ENCODE peak calls at places on chromosome X, in seven cellular contexts. Y, X, N, P, M, R and Q are unnamed samples. For H3K4me1, the result is how much of the 10 kb centered on the place peaks cover.

GRCh38 chrX:119228506-119229290 is 7.4 kb upstream of the PGRMC1 start:
- DNase-seq in Y (peak), X (peak), N (no peak), P (no peak), M (no peak), R (no peak), Q (no peak)

GRCh38 chrX:107506596-107507031 is 57.2 kb downstream of the FRMPD3 start:
- DNase-seq in Y (no peak), X (no peak), N (no peak), P (no peak), M (no peak), R (peak), Q (no peak)

GRCh38 chrX:69158166-69159040 is 6.8 kb downstream of the PJA1 start:
- DNase-seq in Y (peak), X (peak), N (peak), P (peak), M (peak), R (peak), Q (peak)

GRCh38 chrX:31223817-31224216 is 152.0 kb upstream of the FTHL17 start:
- DNase-seq in Y (no peak), X (peak), N (peak), P (no peak), M (no peak), R (no peak), Q (no peak)

GRCh38 chrX:136031626-136032025 is 46.4 kb downstream of the SLC9A6 start:
- DNase-seq in Y (no peak), X (no peak), N (no peak), P (no peak), M (no peak), R (no peak), Q (no peak)

GRCh38 chrX:7091923-7092322 is 55.6 kb upstream of the STS start:
- DNase-seq in Y (no peak), X (no peak), N (no peak), P (no peak), M (no peak), R (no peak), Q (no peak)

GRCh38 chrX:74382613-74383012 is 38.7 kb upstream of the SLC16A2 start:
- DNase-seq in Y (peak), X (peak), N (peak), P (peak), M (peak), R (peak), Q (peak)

GRCh38 chrX:8815460-8816065 is 14.4 kb upstream of the FAM9A start:
- DNase-seq in Y (peak), X (peak), N (peak), P (peak), M (peak), R (peak), Q (peak)

GRCh38 chrX:9529223-9529622 is 64.4 kb downstream of the TBL1X start:
- DNase-seq in Y (no peak), X (no peak), N (no peak), P (no peak), M (no peak), R (no peak), Q (no peak)

GRCh38 chrX:16445166-16445752 is 204.7 kb upstream of the S100G start:
- DNase-seq in Y (peak), X (peak), N (peak), P (peak), M (peak), R (peak), Q (peak)

GRCh38 chrX:8755116-8755515 is 23.2 kb upstream of the ANOS1 start:
- DNase-seq in Y (peak), X (no peak), N (peak), P (no peak), M (no peak), R (no peak), Q (no peak)

GRCh38 chrX:1468250-1468772 is 15.6 kb upstream of the ASMTL start:
- DNase-seq in Y (peak), X (no peak), N (peak), P (peak), M (no peak), R (no peak), Q (no peak)

GRCh38 chrX:154793084-154793483 is 12.2 kb downstream of the MPP1 start:
- DNase-seq in Y (peak), X (no peak), N (no peak), P (no peak), M (no peak), R (no peak), Q (no peak)

GRCh38 chrX:119541188-119541587 is 24.0 kb downstream of the STEEP1 start:
- DNase-seq in Y (peak), X (peak), N (no peak), P (no peak), M (no peak), R (no peak), Q (no peak)

GRCh38 chrX:8845060-8845459 is 43.9 kb upstream of the FAM9A start:
- DNase-seq in Y (peak), X (no peak), N (no peak), P (no peak), M (no peak), R (no peak), Q (no peak)

GRCh38 chrX:140817943-140818342 is 108.4 kb downstream of the LINC00632 start:
- DNase-seq in Y (peak), X (peak), N (peak), P (no peak), M (peak), R (peak), Q (peak)

GRCh38 chrX:31931225-31931624 is 859.4 kb upstream of the FTHL17 start:
- DNase-seq in Y (no peak), X (no peak), N (no peak), P (no peak), M (no peak), R (no peak), Q (no peak)

GRCh38 chrX:154351183-154352011 is 23.0 kb downstream of the FLNA start:
- DNase-seq in Y (peak), X (no peak), N (no peak), P (no peak), M (no peak), R (no peak), Q (peak)

GRCh38 chrX:37701588-37701987 is 16.0 kb downstream of the XK start:
- DNase-seq in Y (no peak), X (no peak), N (no peak), P (no peak), M (no peak), R (no peak), Q (peak)

GRCh38 chrX:64698317-64698716 is 277.9 kb downstream of the ZC4H2 start:
- DNase-seq in Y (no peak), X (no peak), N (no peak), P (no peak), M (no peak), R (no peak), Q (no peak)

GRCh38 chrX:150935466-150935865 is 37.0 kb upstream of the CD99L2 start:
- DNase-seq in Y (peak), X (no peak), N (no peak), P (no peak), M (no peak), R (no peak), Q (no peak)

GRCh38 chrX:53332204-53332603 is 50.8 kb upstream of the IQSEC2 start:
- DNase-seq in Y (no peak), X (no peak), N (no peak), P (no peak), M (no peak), R (no peak), Q (no peak)

GRCh38 chrX:54495814-54496516 is at the start of gene FGD1:
- DNase-seq in Y (peak), X (peak), N (peak), P (peak), M (peak), R (peak), Q (peak)

GRCh38 chrX:151988706-151989299 is 14.3 kb upstream of the GABRE start:
- DNase-seq in Y (no peak), X (no peak), N (no peak), P (no peak), M (no peak), R (no peak), Q (no peak)

GRCh38 chrX:17520206-17520605 is 145.2 kb downstream of the NHS start:
- DNase-seq in Y (no peak), X (no peak), N (no peak), P (no peak), M (peak), R (no peak), Q (no peak)

GRCh38 chrX:46965125-46965758 is 53.0 kb downstream of the JADE3 start:
- DNase-seq in Y (no peak), X (peak), N (no peak), P (no peak), M (no peak), R (no peak), Q (no peak)

DNA sequence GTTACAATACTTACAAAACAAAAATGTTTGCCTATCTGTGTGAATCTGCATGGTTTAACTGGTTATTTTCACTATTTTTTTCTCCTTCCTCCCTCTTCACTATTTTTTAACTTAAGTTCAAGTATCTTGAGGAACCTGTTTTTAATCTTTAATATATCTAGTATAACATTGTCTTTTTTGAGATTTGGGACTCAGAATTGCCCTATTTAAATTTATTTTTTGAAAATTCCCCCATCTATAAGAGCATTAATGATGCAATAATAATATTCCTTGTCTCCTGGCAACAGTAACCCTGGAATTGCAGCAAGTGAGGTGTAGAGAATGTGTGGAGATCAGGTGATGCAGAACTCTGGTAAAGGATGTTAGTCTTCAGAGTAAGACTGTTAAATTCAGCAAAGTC is at the start of gene TENT5D:
- DNase-seq in Y (no peak), X (no peak), N (no peak), P (no peak), M (no peak), R (no peak), Q (no peak)
- H3K4me1 ChIP-seq in Y (under half), X (under half), N (under half), P (under half), M (under half), R (under half), Q (under half)

GRCh38 chrX:25523574-25523973 is 507.8 kb upstream of the ARX start:
- DNase-seq in Y (peak), X (peak), N (peak), P (no peak), M (no peak), R (peak), Q (peak)
- TF ChIP-seq CTCF in Y (peak), X (peak), N (peak), P (no peak), M (no peak), R (peak), Q (peak)

GRCh38 chrX:2703991-2704369 is 12.9 kb downstream of the CD99 start:
- DNase-seq in Y (no peak), X (peak), N (no peak), P (peak), M (peak), R (no peak), Q (no peak)
- H3K4me1 ChIP-seq in Y (under half), X (half or more), N (half or more), P (under half), M (half or more), R (under half), Q (under half)

DNA sequence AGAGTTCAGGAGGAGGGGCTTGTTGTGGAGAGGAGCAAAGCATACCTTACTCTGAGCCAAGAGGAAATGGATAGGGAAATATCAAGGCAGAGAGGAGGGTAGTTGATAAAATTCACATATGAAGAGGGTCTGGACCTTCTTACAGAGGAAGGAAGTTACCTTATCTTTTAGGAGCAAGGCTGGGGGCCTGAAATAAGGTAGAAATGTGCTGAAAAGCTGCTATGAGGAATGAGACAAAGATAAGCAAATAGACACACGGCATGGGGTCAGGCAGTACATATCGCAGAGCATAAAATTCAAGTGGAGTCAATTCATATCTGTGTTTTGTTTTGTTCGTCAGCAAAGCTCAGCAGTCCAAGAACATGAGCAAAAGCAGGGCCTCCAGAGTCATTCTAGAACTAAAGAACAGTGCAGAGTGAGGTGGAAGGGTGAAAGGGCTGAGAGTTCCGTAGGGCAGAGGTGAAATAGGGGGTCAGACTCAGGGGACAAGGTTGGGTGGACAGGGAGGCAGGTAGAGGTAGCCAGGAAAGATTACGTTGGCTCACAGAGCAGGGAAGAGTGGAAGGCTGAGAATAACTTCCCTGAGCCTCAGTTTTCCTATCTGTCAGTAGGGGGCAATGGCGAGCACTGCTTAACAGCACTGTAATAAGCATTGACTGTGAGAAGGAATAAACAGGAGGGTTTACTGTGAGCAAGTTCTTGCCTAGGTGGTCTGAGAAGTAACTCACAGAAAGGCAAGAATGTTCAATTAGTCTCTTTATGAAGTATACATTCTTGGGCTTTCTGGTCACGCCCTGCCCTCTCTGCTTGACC is 9.2 kb downstream of the VSIG4 start:
- DNase-seq in Y (peak), X (peak), N (peak), P (peak), M (no peak), R (peak), Q (no peak)
- TF ChIP-seq CTCF in Y (no peak), X (peak), N (peak), P (peak), M (peak), R (peak), Q (peak)

DNA sequence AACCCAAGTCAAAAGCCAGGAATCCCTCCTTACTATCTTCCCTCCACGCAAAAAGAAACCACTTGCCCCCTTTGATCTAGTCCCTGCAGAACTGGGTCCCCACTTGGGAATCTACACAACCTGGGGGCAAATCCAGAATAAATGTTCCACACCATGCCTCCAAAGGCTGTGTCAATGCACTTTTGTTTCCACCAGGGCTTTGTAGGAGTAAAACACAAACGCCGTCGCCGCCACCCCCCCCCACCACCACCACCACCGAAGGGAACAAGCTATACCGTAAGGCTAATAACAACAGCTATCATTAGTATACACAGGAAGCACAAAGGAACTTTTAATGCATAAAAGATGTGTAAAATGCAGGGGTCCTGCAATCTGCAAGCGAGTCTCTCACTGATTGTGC is 13.3 kb downstream of the BCOR start:
- DNase-seq in Y (no peak), X (no peak), N (no peak), P (no peak), M (no peak), R (no peak), Q (no peak)
- H3K4me1 ChIP-seq in Y (under half), X (under half), N (half or more), P (under half), M (half or more), R (half or more), Q (under half)